ENCODE peak calls at places on chromosomes 3 and 15, in six cellular contexts. R, A, O, B, D and F are unnamed samples.
A peak's percentile ranks its signal among the peaks of the same experiment; 100 is the strongest.

GRCh38 chr15:74265046-74265639 is 29.0 kb downstream of the CCDC33 start:
- DNase-seq in R (peak; percentile 50), A (peak; percentile 20), O (peak; percentile 46), B (peak; percentile 86), D (no peak), F (peak; percentile 61)

GRCh38 chr3:195100903-195101591 is 169.9 kb downstream of the XXYLT1 start:
- DNase-seq in R (peak; percentile 95), A (peak; percentile 19), O (peak; percentile 35), B (no peak), D (peak; percentile 71), F (no peak)

GRCh38 chr15:70518201-70519003 is 245.0 kb downstream of the UACA start:
- DNase-seq in R (no peak), A (no peak), O (no peak), B (no peak), D (no peak), F (no peak)

GRCh38 chr3:141530133-141530768 is 43.4 kb downstream of the RASA2 start:
- DNase-seq in R (peak; percentile 83), A (peak; percentile 83), O (peak; percentile 79), B (no peak), D (no peak), F (no peak)

GRCh38 chr3:78519281-78519680 is 1248.5 kb downstream of the ROBO1 start:
- DNase-seq in R (no peak), A (peak; percentile 31), O (peak; percentile 9), B (no peak), D (no peak), F (no peak)

GRCh38 chr3:54122802-54123537 is 618 bp downstream of the CACNA2D3 start:
- DNase-seq in R (no peak), A (no peak), O (no peak), B (no peak), D (no peak), F (no peak)

GRCh38 chr3:149013726-149014125 is 22.4 kb downstream of the GYG1 start:
- DNase-seq in R (no peak), A (no peak), O (no peak), B (no peak), D (no peak), F (no peak)

GRCh38 chr3:124699033-124699432 is 31.2 kb upstream of the UMPS start:
- DNase-seq in R (no peak), A (no peak), O (no peak), B (no peak), D (no peak), F (no peak)

GRCh38 chr3:50156991-50157493 is 1.9 kb downstream of the SEMA3F start:
- DNase-seq in R (no peak), A (peak; percentile 45), O (peak; percentile 48), B (peak; percentile 54), D (no peak), F (no peak)

GRCh38 chr15:73599934-73600333 is 33.3 kb downstream of the NPTN start:
- DNase-seq in R (no peak), A (no peak), O (no peak), B (no peak), D (no peak), F (no peak)

GRCh38 chr3:171442184-171442583 is 18.0 kb downstream of the TNIK start:
- DNase-seq in R (no peak), A (no peak), O (no peak), B (no peak), D (no peak), F (no peak)

GRCh38 chr3:121295453-121295852 is 250.3 kb downstream of the POLQ start:
- DNase-seq in R (no peak), A (no peak), O (no peak), B (no peak), D (no peak), F (no peak)

GRCh38 chr15:77827860-77828259 is 195.1 kb upstream of the LINGO1 start:
- DNase-seq in R (no peak), A (no peak), O (no peak), B (no peak), D (no peak), F (no peak)

GRCh38 chr3:16090013-16090412 is 84.5 kb upstream of the GALNT15 start:
- DNase-seq in R (no peak), A (peak; percentile 98), O (peak; percentile 94), B (no peak), D (no peak), F (no peak)

GRCh38 chr15:66763186-66764066 is 61.4 kb downstream of the SMAD6 start:
- DNase-seq in R (no peak), A (no peak), O (peak; percentile 86), B (no peak), D (no peak), F (no peak)

DNA sequence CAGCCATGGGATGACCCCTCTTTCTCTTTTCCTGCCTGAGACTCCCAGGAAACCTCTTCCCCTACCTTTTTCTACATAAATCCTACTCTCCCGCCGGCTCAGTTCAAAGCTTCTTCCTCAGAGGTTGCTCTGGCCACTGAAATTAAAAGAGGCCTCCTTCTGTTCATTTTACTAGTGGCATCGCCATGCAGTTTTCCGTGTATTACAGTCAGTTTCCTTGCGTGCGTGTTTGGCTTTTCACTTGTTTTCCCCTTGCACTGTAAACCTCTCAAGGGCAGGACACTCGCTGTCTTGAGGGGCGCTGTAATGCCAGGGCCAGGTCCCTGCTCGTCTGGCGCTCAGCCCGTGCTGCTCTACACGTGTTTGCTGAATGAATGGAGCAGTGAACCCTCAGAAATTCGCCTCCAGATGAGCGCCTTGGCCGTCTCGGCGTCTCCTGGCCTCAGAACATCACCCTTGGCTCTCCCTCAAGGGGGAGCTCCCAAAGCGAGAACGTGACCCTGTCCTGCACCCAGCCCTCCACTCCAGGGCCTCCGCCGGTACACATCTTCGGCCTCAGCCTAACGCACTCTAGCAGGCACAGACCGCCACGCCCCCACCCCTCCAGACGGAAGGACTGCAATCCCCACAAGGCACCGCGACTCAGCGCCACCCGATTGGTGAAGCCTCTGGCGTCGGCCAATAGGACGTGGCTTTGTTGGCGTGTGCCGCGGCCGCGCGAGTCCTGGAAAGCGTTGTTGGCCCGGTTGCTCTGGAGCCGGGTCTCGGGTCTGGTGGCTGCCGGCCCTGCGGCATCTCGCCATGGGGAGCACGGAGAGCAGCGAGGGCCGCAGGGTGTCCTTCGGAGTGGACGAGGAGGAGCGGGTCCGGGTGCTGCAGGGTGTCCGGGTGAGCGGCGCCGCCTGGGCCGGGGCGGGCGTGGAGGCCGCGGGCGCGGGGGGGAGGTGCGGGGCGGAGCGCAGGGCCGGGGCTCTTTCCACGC is at the start of gene CHCHD6:
- DNase-seq in R (peak; percentile 96), A (peak; percentile 95), O (peak; percentile 97), B (peak; percentile 98), D (peak; percentile 97), F (peak; percentile 96)
- TF ChIP-seq CTCF in R (peak; percentile 7), A (no peak), O (no peak), B (no peak), D (no peak), F (peak; percentile 40)

GRCh38 chr3:123193448-123194101 is 8.2 kb upstream of the SEC22A start:
- DNase-seq in R (no peak), A (no peak), O (no peak), B (no peak), D (no peak), F (no peak)

GRCh38 chr3:123198352-123198751 is 3.4 kb upstream of the SEC22A start:
- DNase-seq in R (no peak), A (no peak), O (no peak), B (no peak), D (no peak), F (no peak)

DNA sequence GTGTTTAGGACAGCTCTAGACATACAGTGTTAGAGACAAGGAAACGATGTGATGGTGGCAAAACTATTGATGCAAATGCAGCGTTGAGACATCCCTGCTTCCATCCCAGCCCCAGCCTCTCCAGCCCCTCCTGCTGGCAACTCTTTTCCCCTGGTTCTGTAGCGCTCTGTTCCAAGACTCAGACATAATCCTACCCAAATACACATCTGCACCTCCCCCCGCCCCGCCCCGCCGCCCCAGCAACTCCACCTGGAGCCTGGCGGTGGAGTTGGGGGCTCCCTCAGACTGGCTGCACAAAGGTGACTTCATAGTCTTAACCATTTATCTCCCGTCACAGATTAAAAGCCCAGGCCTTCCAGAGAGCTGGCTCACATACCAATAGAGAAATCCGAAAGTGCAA is 7.2 kb upstream of the SEC22A start:
- DNase-seq in R (no peak), A (peak; percentile 23), O (peak; percentile 39), B (peak; percentile 83), D (no peak), F (peak; percentile 41)
- TF ChIP-seq CTCF in R (peak; percentile 12), A (peak; percentile 47), O (peak; percentile 46), B (peak; percentile 19), D (no peak), F (peak; percentile 58)

DNA sequence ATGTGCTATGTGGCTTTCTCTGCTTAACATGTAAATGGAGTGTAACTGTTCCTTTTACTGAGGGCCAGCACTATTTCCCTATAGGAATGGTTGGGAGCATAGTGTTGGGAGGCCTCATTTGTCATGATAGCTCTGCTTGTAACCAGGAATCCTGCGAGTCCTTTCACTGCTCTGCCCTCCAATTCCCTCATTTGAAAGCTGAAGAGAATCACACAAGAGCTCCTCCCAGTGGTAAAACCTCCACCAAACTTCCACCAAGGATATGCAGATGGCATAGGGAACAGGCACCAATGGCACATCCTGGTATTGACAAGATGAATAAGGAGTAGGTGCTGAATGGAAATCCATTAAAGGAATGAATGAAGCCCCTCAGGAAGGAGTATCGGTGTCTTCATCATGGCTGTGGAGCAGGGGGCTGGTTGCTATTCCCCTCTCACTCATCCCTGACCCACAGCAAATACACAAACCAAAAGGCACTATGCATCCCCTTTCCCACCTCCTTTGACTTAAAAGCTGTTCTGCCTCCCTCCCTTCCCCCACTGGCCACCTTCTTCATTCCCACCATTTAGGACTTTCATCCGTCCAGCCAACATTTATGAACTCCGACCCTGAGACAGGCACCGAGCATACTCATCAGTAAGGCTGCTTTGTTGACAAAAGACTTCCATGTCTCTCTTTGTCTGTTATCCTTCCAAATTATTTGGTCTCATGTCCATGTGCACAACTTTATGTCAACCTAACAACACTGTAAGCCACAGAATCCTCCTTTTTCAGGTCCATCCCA is 560.8 kb downstream of the FOXP1 start:
- DNase-seq in R (no peak), A (peak; percentile 29), O (peak; percentile 25), B (peak; percentile 43), D (no peak), F (no peak)
- TF ChIP-seq CTCF in R (no peak), A (peak; percentile 6), O (peak; percentile 29), B (no peak), D (no peak), F (peak; percentile 45)

GRCh38 chr3:196501316-196502064 is 2.1 kb downstream of the RNF168 start:
- DNase-seq in R (peak; percentile 34), A (peak; percentile 51), O (peak; percentile 28), B (no peak), D (peak; percentile 18), F (no peak)

GRCh38 chr3:196504556-196504955 is 988 bp upstream of the RNF168 start:
- DNase-seq in R (no peak), A (no peak), O (no peak), B (no peak), D (no peak), F (no peak)

GRCh38 chr3:196499061-196499460 is 4.5 kb downstream of the RNF168 start:
- DNase-seq in R (no peak), A (peak; percentile 23), O (peak; percentile 26), B (no peak), D (no peak), F (no peak)

GRCh38 chr3:196499807-196500524 is 3.6 kb downstream of the RNF168 start:
- DNase-seq in R (no peak), A (no peak), O (no peak), B (no peak), D (no peak), F (no peak)

DNA sequence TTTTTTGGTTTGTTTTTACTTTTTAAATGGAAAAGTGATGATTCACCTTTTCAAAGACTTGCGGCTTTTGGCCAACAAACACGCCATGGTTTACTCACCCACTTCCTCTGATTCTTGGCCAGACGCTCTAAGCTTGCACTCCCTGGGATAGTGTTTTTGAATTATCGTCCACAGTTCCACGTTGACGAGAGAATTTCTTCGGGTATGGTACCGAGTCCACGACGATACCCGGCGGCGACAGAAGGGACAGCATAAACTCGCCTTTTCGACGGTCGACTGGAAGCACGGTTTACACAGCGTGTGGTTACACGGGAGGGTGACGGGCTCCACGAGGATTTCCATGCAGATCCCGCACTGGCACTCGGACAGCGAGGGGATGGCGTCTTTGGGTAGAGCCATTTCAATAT is 790 bp downstream of the RNF168 start:
- DNase-seq in R (peak; percentile 80), A (peak; percentile 89), O (peak; percentile 86), B (no peak), D (peak; percentile 58), F (no peak)
- TF ChIP-seq CTCF in R (no peak), A (no peak), O (no peak), B (no peak), D (no peak), F (no peak)